ENCODE peak calls at places on chromosomes 6 and 20, in ten cellular contexts. C, S, T, I, F, A, J, V, R and B are unnamed samples. For H3K36me3, the result is how much of the 10 kb centered on the place peaks cover.

GRCh38 chr6:45704056-45704790 is 311.4 kb downstream of the CLIC5 start:
- DNase-seq in J (no peak), T (no peak), I (no peak), F (no peak), A (no peak), S (no peak), V (peak), R (no peak), C (no peak), B (no peak)

GRCh38 chr20:438581-439469 is 23.5 kb downstream of the TBC1D20 start:
- DNase-seq in I (no peak), C (no peak), V (no peak), F (peak), S (no peak), J (no peak), R (peak), T (peak), A (no peak), B (no peak)

GRCh38 chr6:148217921-148218320 is 124.7 kb upstream of the SASH1 start:
- DNase-seq in J (no peak), C (no peak), S (no peak), V (no peak), F (no peak), I (no peak), A (no peak), T (no peak), R (no peak), B (no peak)

GRCh38 chr20:49762940-49763766 is 49.5 kb upstream of the B4GALT5 start:
- DNase-seq in A (no peak), V (peak), C (no peak), I (no peak), S (no peak), T (no peak), F (no peak), R (no peak), J (no peak), B (no peak)

GRCh38 chr6:322205-322930 is 30.1 kb downstream of the DUSP22 start:
- DNase-seq in C (no peak), R (peak), V (peak), S (no peak), I (no peak), J (peak), T (no peak), F (no peak), A (no peak), B (no peak)

GRCh38 chr20:10670521-10671220 is 3.1 kb downstream of the JAG1 start:
- DNase-seq in C (peak), J (no peak), A (no peak), V (no peak), T (no peak), R (no peak), F (peak), I (no peak), S (no peak), B (no peak)

GRCh38 chr6:45000833-45001232 is 327.3 kb upstream of the RUNX2 start:
- DNase-seq in S (no peak), T (no peak), F (no peak), C (no peak), A (no peak), R (no peak), J (no peak), V (no peak), I (no peak), B (no peak)

GRCh38 chr6:138914701-138915100 is 73.4 kb downstream of the REPS1 start:
- DNase-seq in T (no peak), A (no peak), C (no peak), F (no peak), S (no peak), R (no peak), I (no peak), J (no peak), V (no peak), B (no peak)

GRCh38 chr6:100657678-100658330 is 193.1 kb upstream of the SIM1 start:
- DNase-seq in S (no peak), A (no peak), V (no peak), T (no peak), I (no peak), F (peak), R (no peak), C (no peak), J (peak), B (no peak)

GRCh38 chr20:47535088-47535487 is 33.4 kb downstream of the NCOA3 start:
- DNase-seq in S (no peak), R (no peak), J (no peak), A (no peak), T (no peak), I (no peak), V (peak), F (no peak), C (peak), B (no peak)

GRCh38 chr6:24935753-24936152 is at the start of gene RIPOR2:
- DNase-seq in T (no peak), J (no peak), R (peak), S (no peak), F (no peak), I (no peak), A (no peak), V (peak), C (no peak), B (no peak)

GRCh38 chr6:22694092-22694724 is 124.8 kb downstream of the HDGFL1 start:
- DNase-seq in R (no peak), J (no peak), F (no peak), I (no peak), T (no peak), V (no peak), S (no peak), A (no peak), C (no peak), B (no peak)

GRCh38 chr20:36154696-36155628 is at the start of gene EPB41L1:
- DNase-seq in A (peak), S (no peak), I (no peak), J (no peak), F (no peak), C (no peak), V (peak), T (no peak), R (no peak), B (no peak)

GRCh38 chr6:40183902-40184301 is 249.6 kb upstream of the MOCS1 start:
- DNase-seq in A (no peak), S (no peak), F (no peak), R (no peak), V (no peak), I (peak), J (no peak), T (no peak), C (no peak), B (no peak)

GRCh38 chr20:18430172-18430826 is 36.5 kb downstream of the DZANK1 start:
- DNase-seq in T (no peak), A (no peak), C (no peak), V (no peak), J (no peak), F (no peak), S (no peak), I (no peak), R (no peak), B (no peak)

GRCh38 chr6:133854167-133854632 is 34.7 kb upstream of the TCF21 start:
- DNase-seq in J (no peak), S (no peak), F (no peak), V (peak), C (no peak), R (no peak), A (no peak), I (no peak), T (no peak), B (no peak)

GRCh38 chr6:90039911-90040310 is 145.6 kb downstream of the GJA10 start:
- DNase-seq in S (no peak), I (no peak), T (no peak), V (no peak), C (no peak), A (no peak), F (no peak), J (no peak), R (no peak), B (no peak)

GRCh38 chr6:46815130-46815529 is 21.9 kb downstream of the MEP1A start:
- DNase-seq in V (no peak), I (no peak), T (no peak), C (no peak), F (no peak), S (peak), A (no peak), R (peak), J (no peak), B (no peak)

GRCh38 chr20:957544-957943 is 41.4 kb upstream of the ANGPT4 start:
- DNase-seq in C (no peak), S (no peak), I (no peak), T (no peak), A (no peak), J (no peak), V (peak), R (no peak), F (no peak), B (no peak)

GRCh38 chr6:125834347-125834746 is 43.6 kb downstream of the NCOA7 start:
- DNase-seq in A (no peak), S (no peak), R (no peak), V (no peak), J (no peak), F (peak), C (no peak), I (no peak), T (no peak), B (no peak)

GRCh38 chr20:40049838-40050237 is 639.2 kb downstream of the MAFB start:
- DNase-seq in C (no peak), I (no peak), F (no peak), R (no peak), V (no peak), S (no peak), J (no peak), A (no peak), T (no peak), B (no peak)

GRCh38 chr6:63635165-63635562 is 438 bp upstream of the PHF3 start:
- DNase-seq in F (no peak), A (peak), J (no peak), R (no peak), I (no peak), C (no peak), V (no peak), T (no peak), S (no peak), B (no peak)

GRCh38 chr20:43658723-43659419 is 8.0 kb upstream of the MYBL2 start:
- DNase-seq in R (no peak), A (no peak), I (no peak), S (no peak), C (no peak), V (no peak), J (no peak), F (no peak), T (no peak), B (no peak)

GRCh38 chr6:54288476-54288875 is 19.8 kb upstream of the TINAG start:
- DNase-seq in A (no peak), F (no peak), I (no peak), J (no peak), S (no peak), V (no peak), T (no peak), R (no peak), C (no peak), B (no peak)

GRCh38 chr6:20684474-20684873 is 150.2 kb downstream of the CDKAL1 start:
- DNase-seq in V (no peak), T (no peak), A (no peak), C (no peak), I (no peak), S (no peak), F (no peak), R (no peak), J (no peak), B (no peak)

GRCh38 chr20:46218656-46219055 is 89.6 kb downstream of the CDH22 start:
- DNase-seq in S (no peak), J (no peak), C (no peak), T (no peak), R (no peak), I (no peak), A (no peak), V (no peak), F (no peak), B (no peak)

GRCh38 chr6:111002350-111002749 is 20.5 kb downstream of the RPF2 start:
- DNase-seq in I (no peak), C (no peak), R (no peak), J (no peak), T (no peak), S (no peak), F (no peak), A (no peak), V (no peak), B (no peak)

GRCh38 chr6:110996661-110997060 is 14.8 kb downstream of the RPF2 start:
- DNase-seq in J (no peak), V (no peak), R (no peak), A (no peak), I (no peak), T (no peak), F (no peak), C (no peak), S (no peak), B (no peak)

GRCh38 chr6:110999634-111000270 is 17.9 kb downstream of the RPF2 start:
- DNase-seq in F (peak), J (no peak), A (no peak), T (no peak), V (peak), R (no peak), I (no peak), C (peak), S (no peak), B (no peak)
- TF ChIP-seq CTCF in F (peak), J (no peak), A (peak), T (no peak), V (peak), R (peak), I (peak), C (peak), S (peak), B (no peak)

GRCh38 chr20:33798444-33798843 is 12.7 kb upstream of the CHMP4B start:
- DNase-seq in C (no peak), T (no peak), I (no peak), R (no peak), A (no peak), S (no peak), V (no peak), F (no peak), J (no peak), B (no peak)

GRCh38 chr20:33808388-33808787 is 2.8 kb upstream of the CHMP4B start:
- DNase-seq in R (no peak), F (no peak), I (no peak), T (no peak), C (no peak), V (no peak), A (no peak), J (no peak), S (no peak), B (no peak)

GRCh38 chr20:33803921-33804337 is 7.2 kb upstream of the CHMP4B start:
- DNase-seq in V (no peak), T (no peak), F (peak), A (no peak), C (no peak), S (no peak), I (no peak), J (no peak), R (no peak), B (no peak)
- TF ChIP-seq POLR2AphosphoS5 in V (no peak), T (no peak), F (no peak), A (no peak), C (no peak), S (no peak), I (no peak), J (no peak), R (no peak), B (no peak)

DNA sequence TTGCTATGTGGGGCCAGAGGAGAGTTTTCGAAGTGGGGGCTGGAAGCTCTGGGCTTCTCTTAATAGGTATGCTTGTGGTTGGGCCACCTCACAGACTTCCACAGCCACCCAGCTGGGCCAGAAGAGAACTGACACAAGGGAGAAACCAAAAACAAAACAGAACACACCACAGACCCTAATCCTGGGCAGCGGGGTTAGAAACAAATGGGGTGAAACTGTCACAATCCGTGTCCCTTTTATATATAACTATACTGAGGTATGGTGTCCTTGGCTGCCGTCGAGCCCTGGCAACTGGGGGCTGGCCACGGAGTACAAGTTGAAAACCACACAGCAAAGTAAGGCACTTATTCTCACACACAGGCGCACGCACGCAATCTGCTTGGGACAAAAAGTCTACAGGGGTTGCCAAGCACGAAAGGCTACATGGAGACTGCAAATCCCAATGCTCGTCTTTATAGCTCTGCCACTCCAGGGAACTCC is 78.3 kb downstream of the TRAM2 start:
- DNase-seq in A (no peak), I (no peak), J (no peak), T (no peak), C (no peak), S (no peak), F (no peak), V (no peak), R (peak), B (no peak)
- H3K36me3 ChIP-seq in A (under half), I (under half), J (under half), T (under half), C (under half), S (under half), F (under half), V (under half), R (under half), B (under half)

GRCh38 chr6:6105472-6106036 is 98.8 kb upstream of the NRN1 start:
- DNase-seq in I (no peak), F (no peak), R (no peak), T (no peak), S (peak), C (no peak), A (no peak), J (peak), V (peak), B (no peak)
- TF ChIP-seq CTCF in I (no peak), F (no peak), R (no peak), T (no peak), S (peak), C (peak), A (no peak), J (no peak), V (peak), B (no peak)

GRCh38 chr6:15520616-15521203 is 142.1 kb downstream of the DTNBP1 start:
- DNase-seq in I (no peak), J (no peak), T (peak), C (no peak), R (no peak), A (no peak), V (no peak), F (no peak), S (no peak), B (no peak)
- TF ChIP-seq POLR2AphosphoS5 in I (no peak), J (no peak), T (no peak), C (no peak), R (no peak), A (no peak), V (no peak), F (no peak), S (no peak), B (no peak)

DNA sequence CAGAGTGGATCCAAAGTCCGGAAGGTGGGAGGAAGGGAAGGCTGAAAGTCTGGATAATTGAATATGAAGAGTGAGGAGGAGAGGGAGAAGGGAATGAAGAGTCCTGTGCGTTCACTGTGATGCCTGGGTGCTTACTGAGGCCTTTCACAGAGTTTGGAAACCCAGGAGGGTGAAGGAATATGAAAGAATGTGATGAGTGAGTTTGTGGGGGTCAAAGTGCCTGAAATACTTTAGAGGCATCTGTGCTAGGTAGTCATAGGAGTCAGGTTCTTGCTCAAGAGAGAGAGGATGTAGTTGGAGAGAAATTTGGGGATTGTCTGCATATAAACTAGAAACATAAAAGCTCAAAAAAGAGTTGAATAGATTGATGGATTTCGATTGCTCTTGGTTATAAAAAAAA is 20.7 kb downstream of the NKX2-4 start:
- DNase-seq in S (no peak), A (no peak), I (no peak), T (no peak), R (no peak), F (no peak), J (no peak), V (no peak), C (no peak), B (no peak)
- H3K36me3 ChIP-seq in S (under half), A (under half), I (under half), T (under half), R (under half), F (under half), J (under half), V (under half), C (under half), B (under half)

GRCh38 chr6:117280922-117281321 is 15.6 kb downstream of the VGLL2 start:
- DNase-seq in F (no peak), S (peak), I (no peak), V (peak), J (no peak), A (no peak), C (peak), R (no peak), T (no peak), B (no peak)
- TF ChIP-seq CTCF in F (peak), S (peak), I (no peak), V (peak), J (peak), A (no peak), C (peak), R (no peak), T (no peak), B (no peak)

GRCh38 chr6:14372738-14373484 is 255.3 kb downstream of the CD83 start:
- DNase-seq in A (no peak), T (no peak), F (no peak), S (no peak), J (no peak), I (no peak), C (no peak), R (no peak), V (no peak), B (no peak)
- TF ChIP-seq POLR2AphosphoS5 in A (no peak), T (no peak), F (no peak), S (no peak), J (no peak), I (no peak), C (no peak), R (no peak), V (no peak), B (no peak)